ENCODE peak calls at places on chromosome 7, in six cellular contexts. E, F, X, Z, Y and P are unnamed samples.

GRCh38 chr7:100358027-100358856 is at the start of gene PILRB:
- DNase-seq in E (no peak), F (no peak), X (no peak), Z (no peak), Y (no peak), P (no peak)

GRCh38 chr7:123615344-123615743 is 13.7 kb downstream of the ASB15 start:
- DNase-seq in E (no peak), F (no peak), X (no peak), Z (no peak), Y (no peak), P (no peak)

GRCh38 chr7:107318523-107319160 is 149.8 kb downstream of the HBP1 start:
- DNase-seq in E (no peak), F (no peak), X (no peak), Z (no peak), Y (no peak), P (no peak)

GRCh38 chr7:44285561-44285960 is 39.8 kb downstream of the CAMK2B start:
- DNase-seq in E (no peak), F (no peak), X (no peak), Z (peak), Y (no peak), P (no peak)

GRCh38 chr7:77388055-77388454 is 28.1 kb downstream of the GSAP start:
- DNase-seq in E (no peak), F (no peak), X (no peak), Z (no peak), Y (no peak), P (no peak)

GRCh38 chr7:44517175-44517574 is 24.0 kb downstream of the NPC1L1 start:
- DNase-seq in E (no peak), F (no peak), X (no peak), Z (no peak), Y (no peak), P (no peak)

GRCh38 chr7:71613316-71613715 is 481.4 kb downstream of the GALNT17 start:
- DNase-seq in E (no peak), F (no peak), X (no peak), Z (no peak), Y (no peak), P (no peak)

GRCh38 chr7:55534262-55534915 is 37.9 kb downstream of the VOPP1 start:
- DNase-seq in E (no peak), F (peak), X (no peak), Z (no peak), Y (no peak), P (no peak)

GRCh38 chr7:128883622-128884549 is 21.2 kb downstream of the ATP6V1F start:
- DNase-seq in E (peak), F (peak), X (peak), Z (peak), Y (peak), P (peak)

GRCh38 chr7:112204776-112205347 is 1.3 kb downstream of the DOCK4 start:
- DNase-seq in E (no peak), F (no peak), X (peak), Z (peak), Y (no peak), P (no peak)

GRCh38 chr7:73907554-73908122 is 46.7 kb downstream of the TMEM270 start:
- DNase-seq in E (no peak), F (no peak), X (no peak), Z (no peak), Y (no peak), P (no peak)